ENCODE peak calls at places on chromosome 14, in six cellular contexts. F is effector memory CD8-positive, alpha-beta T cell; M is CD4-positive, CD25-positive, alpha-beta regulatory T cell; W is left ventricle myocardium superior; Y is mesothelial cell of epicardium; Q is AG09309. G is an unnamed sample.

GRCh38 chr14:68473050-68473449 is 319.8 kb downstream of the ZFP36L1 start:
- DNase-seq in F (no peak), M (no peak), W (peak), Y (no peak), Q (no peak), G (no peak)

GRCh38 chr14:78356406-78356805 is 186.2 kb downstream of the NRXN3 start:
- DNase-seq in F (no peak), M (no peak), W (no peak), Y (no peak), Q (no peak), G (no peak)

GRCh38 chr14:55556929-55557623 is 22.9 kb upstream of the KTN1 start:
- DNase-seq in F (no peak), M (no peak), W (peak), Y (peak), Q (peak), G (no peak)

GRCh38 chr14:101223147-101223546 is 319.6 kb upstream of the RTL1 start:
- DNase-seq in F (no peak), M (no peak), W (no peak), Y (no peak), Q (no peak), G (no peak)

GRCh38 chr14:100606687-100607610 is 19.7 kb upstream of the BEGAIN start:
- DNase-seq in F (no peak), M (no peak), W (no peak), Y (no peak), Q (no peak), G (no peak)

GRCh38 chr14:64715628-64716412 is 11.6 kb downstream of the PLEKHG3 start:
- DNase-seq in F (no peak), M (no peak), W (peak), Y (no peak), Q (no peak), G (no peak)

GRCh38 chr14:104387385-104388010 is 192.1 kb upstream of the C14orf180 start:
- DNase-seq in F (no peak), M (no peak), W (no peak), Y (no peak), Q (no peak), G (peak)

GRCh38 chr14:95303107-95303506 is 16.6 kb downstream of the CLMN start:
- DNase-seq in F (no peak), M (no peak), W (no peak), Y (no peak), Q (no peak), G (no peak)

GRCh38 chr14:32230181-32230580 is 27.1 kb upstream of the RNU6-8 start:
- DNase-seq in F (no peak), M (no peak), W (no peak), Y (no peak), Q (no peak), G (no peak)

GRCh38 chr14:68986926-68987652 is 8.0 kb upstream of the ACTN1 start:
- DNase-seq in F (no peak), M (no peak), W (no peak), Y (no peak), Q (no peak), G (no peak)

GRCh38 chr14:61153436-61153835 is 127.7 kb downstream of the TMEM30B start:
- DNase-seq in F (no peak), M (no peak), W (no peak), Y (no peak), Q (no peak), G (no peak)

GRCh38 chr14:59215353-59215752 is 26.9 kb downstream of the DAAM1 start:
- DNase-seq in F (no peak), M (no peak), W (peak), Y (no peak), Q (peak), G (no peak)

GRCh38 chr14:100609941-100610391 is 22.7 kb upstream of the BEGAIN start:
- DNase-seq in F (no peak), M (no peak), W (no peak), Y (no peak), Q (no peak), G (no peak)

GRCh38 chr14:61196034-61196433 is 85.1 kb downstream of the TMEM30B start:
- DNase-seq in F (no peak), M (no peak), W (no peak), Y (no peak), Q (no peak), G (no peak)